ENCODE peak calls at places on chromosome 3, in nine cellular contexts. M is heart right ventricle; P is H7; V is Peyer's patch; Q is CD8-positive, alpha-beta T cell; G is epithelial cell of esophagus; R is RPMI7951; I is NCI-H1436; E is NCI-H345. N is an unnamed sample.

GRCh38 chr3:192957441-192957951 is 39.8 kb upstream of the MB21D2 start:
- DNase-seq in I (no peak), R (peak), G (peak), Q (no peak), P (no peak), E (no peak), V (no peak), M (no peak), N (no peak)

GRCh38 chr3:144923051-144923450 is 951.4 kb downstream of the DIPK2A start:
- DNase-seq in M (no peak), E (no peak), G (no peak), I (no peak), V (no peak), Q (no peak), R (no peak), P (no peak), N (no peak)

GRCh38 chr3:182970811-182971418 is 9.4 kb downstream of the DCUN1D1 start:
- DNase-seq in R (no peak), G (peak), M (no peak), Q (no peak), P (no peak), I (no peak), E (no peak), V (no peak), N (no peak)

GRCh38 chr3:107753494-107753893 is 230.7 kb downstream of the BBX start:
- DNase-seq in M (no peak), P (no peak), V (no peak), G (peak), R (peak), I (peak), E (peak), Q (no peak), N (peak)

GRCh38 chr3:43365601-43366305 is 79.4 kb downstream of the SNRK start:
- DNase-seq in M (no peak), P (no peak), G (no peak), Q (no peak), E (no peak), I (no peak), V (no peak), R (no peak), N (no peak)

GRCh38 chr3:100083209-100083608 is 31.1 kb downstream of the FILIP1L start:
- DNase-seq in M (no peak), P (no peak), G (no peak), I (no peak), R (no peak), V (no peak), E (no peak), Q (no peak), N (no peak)

GRCh38 chr3:53677406-53677805 is 168.8 kb downstream of the CHDH start:
- DNase-seq in E (no peak), M (no peak), V (no peak), P (no peak), G (no peak), I (no peak), R (peak), Q (no peak), N (no peak)

GRCh38 chr3:104596551-104596950 is 770.2 kb upstream of the ALCAM start:
- DNase-seq in R (peak), E (peak), I (peak), M (no peak), Q (no peak), P (peak), V (no peak), G (peak), N (no peak)

GRCh38 chr3:195254454-195255175 is 16.3 kb downstream of the XXYLT1 start:
- DNase-seq in E (no peak), G (no peak), R (no peak), I (no peak), P (peak), V (no peak), M (no peak), Q (no peak), N (no peak)

GRCh38 chr3:128266453-128266852 is 113.2 kb downstream of the EEFSEC start:
- DNase-seq in G (no peak), R (peak), P (no peak), V (no peak), M (no peak), I (no peak), E (no peak), Q (no peak), N (no peak)

GRCh38 chr3:118641608-118642007 is 393.0 kb downstream of the IGSF11 start:
- DNase-seq in I (peak), R (no peak), E (peak), Q (no peak), V (no peak), P (peak), M (no peak), G (peak), N (peak)

GRCh38 chr3:98645039-98645438 is 51.6 kb upstream of the CPOX start:
- DNase-seq in M (no peak), P (no peak), G (peak), V (no peak), Q (no peak), R (peak), E (no peak), I (no peak), N (no peak)

GRCh38 chr3:11140054-11140712 is 14.1 kb upstream of the HRH1 start:
- DNase-seq in I (no peak), P (no peak), V (peak), E (peak), M (no peak), G (peak), R (peak), Q (no peak), N (no peak)

GRCh38 chr3:11391172-11391879 is 119.1 kb downstream of the ATG7 start:
- DNase-seq in M (no peak), E (no peak), Q (no peak), I (no peak), G (no peak), R (peak), P (no peak), V (no peak), N (no peak)

GRCh38 chr3:106206165-106206564 is 337.4 kb upstream of the CBLB start:
- DNase-seq in V (peak), P (no peak), I (peak), G (peak), Q (no peak), R (peak), M (no peak), E (no peak), N (no peak)

GRCh38 chr3:32106929-32107362 is 526 bp downstream of the GPD1L start:
- DNase-seq in G (peak), M (peak), E (no peak), I (no peak), Q (no peak), V (peak), R (peak), P (peak), N (peak)

GRCh38 chr3:186394566-186395217 is 32.7 kb upstream of the DGKG start:
- DNase-seq in R (no peak), E (no peak), V (no peak), I (no peak), Q (no peak), G (no peak), M (no peak), P (no peak), N (no peak)

GRCh38 chr3:22759636-22760310 is 443.4 kb upstream of the UBE2E2 start:
- DNase-seq in P (no peak), Q (no peak), G (peak), R (no peak), E (no peak), V (no peak), I (no peak), M (no peak), N (no peak)

GRCh38 chr3:113287111-113287817 is 75.9 kb downstream of the BOC start:
- DNase-seq in G (peak), V (no peak), Q (no peak), M (no peak), E (no peak), R (peak), I (no peak), P (peak), N (no peak)

GRCh38 chr3:98188553-98188952 is 22.1 kb downstream of the OR5H15 start:
- DNase-seq in E (no peak), I (no peak), P (no peak), G (no peak), R (peak), M (no peak), Q (no peak), V (no peak), N (no peak)

GRCh38 chr3:173553635-173554280 is 156.2 kb downstream of the NLGN1 start:
- DNase-seq in P (peak), V (no peak), E (peak), M (no peak), R (peak), G (peak), I (peak), Q (no peak), N (no peak)

GRCh38 chr3:13537926-13538325 is 11.0 kb upstream of the FBLN2 start:
- DNase-seq in G (peak), V (no peak), P (no peak), I (no peak), R (peak), E (no peak), Q (no peak), M (no peak), N (no peak)

GRCh38 chr3:131591394-131591990 is 88.7 kb upstream of the MRPL3 start:
- DNase-seq in Q (no peak), M (peak), V (no peak), P (no peak), R (peak), E (no peak), I (no peak), G (peak), N (no peak)

GRCh38 chr3:159322322-159322939 is 520.6 kb downstream of the MFSD1 start:
- DNase-seq in G (peak), R (peak), I (no peak), P (peak), Q (no peak), E (no peak), M (peak), V (no peak), N (peak)

GRCh38 chr3:54433846-54434245 is 311.5 kb downstream of the CACNA2D3 start:
- DNase-seq in G (no peak), I (no peak), R (peak), E (no peak), P (peak), V (no peak), M (no peak), Q (no peak), N (peak)

GRCh38 chr3:39146083-39146501 is 7.3 kb downstream of the CSRNP1 start:
- DNase-seq in E (no peak), G (no peak), V (no peak), I (no peak), R (no peak), M (no peak), P (peak), Q (no peak), N (no peak)

GRCh38 chr3:56702487-56703315 is 19.6 kb upstream of the TASOR start:
- DNase-seq in V (peak), P (peak), G (peak), I (peak), E (peak), M (no peak), R (peak), Q (no peak), N (no peak)

GRCh38 chr3:142735462-142735861 is 11.6 kb downstream of the TRPC1 start:
- DNase-seq in P (no peak), V (no peak), E (no peak), Q (no peak), G (no peak), R (no peak), M (no peak), I (peak), N (no peak)

N was measured in WTC11.